ENCODE peak calls at places on chromosomes 4 and X, in nine cellular contexts. One of them, this sample, is unnamed.
A peak's percentile ranks its signal among the peaks of the same experiment; 100 is the strongest.

GRCh38 chr4:1192091-1192492 is 19.7 kb upstream of the SPON2 start:
- DNase-seq in breast epithelium: peak; percentile 83
- DNase-seq in fibroblast of lung: peak; percentile 98
- DNase-seq in CD8-positive, alpha-beta memory T cell: no peak
- DNase-seq in colonic mucosa: peak; percentile 84
- DNase-seq in endothelial cell of umbilical vein: peak; percentile 93
- DNase-seq in HepG2: no peak
- DNase-seq in cardiac muscle cell: no peak
- DNase-seq in OCI-LY7: no peak
- DNase-seq in this sample: no peak

GRCh38 chrX:69025802-69026301 is 139.4 kb downstream of the PJA1 start:
- DNase-seq in breast epithelium: no peak
- DNase-seq in fibroblast of lung: peak; percentile 52
- DNase-seq in CD8-positive, alpha-beta memory T cell: no peak
- DNase-seq in colonic mucosa: no peak
- DNase-seq in endothelial cell of umbilical vein: no peak
- DNase-seq in HepG2: no peak
- DNase-seq in cardiac muscle cell: no peak
- DNase-seq in OCI-LY7: no peak
- DNase-seq in this sample: no peak

GRCh38 chrX:40996886-40997530 is 88.2 kb upstream of the USP9X start:
- DNase-seq in breast epithelium: no peak
- DNase-seq in fibroblast of lung: peak; percentile 85
- DNase-seq in CD8-positive, alpha-beta memory T cell: no peak
- DNase-seq in colonic mucosa: no peak
- DNase-seq in endothelial cell of umbilical vein: peak; percentile 78
- DNase-seq in HepG2: peak; percentile 70
- DNase-seq in cardiac muscle cell: peak; percentile 64
- DNase-seq in OCI-LY7: peak; percentile 76
- DNase-seq in this sample: no peak

GRCh38 chrX:2516612-2517011 is 15.8 kb upstream of the DHRSX start:
- DNase-seq in breast epithelium: no peak
- DNase-seq in fibroblast of lung: no peak
- DNase-seq in CD8-positive, alpha-beta memory T cell: no peak
- DNase-seq in colonic mucosa: no peak
- DNase-seq in endothelial cell of umbilical vein: no peak
- DNase-seq in HepG2: no peak
- DNase-seq in cardiac muscle cell: no peak
- DNase-seq in OCI-LY7: peak; percentile 91
- DNase-seq in this sample: no peak

GRCh38 chrX:150094996-150095395 is 156.7 kb upstream of the EOLA2 start:
- DNase-seq in breast epithelium: no peak
- DNase-seq in fibroblast of lung: no peak
- DNase-seq in CD8-positive, alpha-beta memory T cell: no peak
- DNase-seq in colonic mucosa: no peak
- DNase-seq in endothelial cell of umbilical vein: peak; percentile 5
- DNase-seq in HepG2: no peak
- DNase-seq in cardiac muscle cell: no peak
- DNase-seq in OCI-LY7: no peak
- DNase-seq in this sample: no peak

GRCh38 chr4:143240920-143241319 is 56.2 kb downstream of the USP38 start:
- DNase-seq in breast epithelium: no peak
- DNase-seq in fibroblast of lung: no peak
- DNase-seq in CD8-positive, alpha-beta memory T cell: no peak
- DNase-seq in colonic mucosa: no peak
- DNase-seq in endothelial cell of umbilical vein: no peak
- DNase-seq in HepG2: peak; percentile 20
- DNase-seq in cardiac muscle cell: no peak
- DNase-seq in OCI-LY7: no peak
- DNase-seq in this sample: no peak

GRCh38 chr4:133775881-133776280 is 425.7 kb downstream of the PABPC4L start:
- DNase-seq in breast epithelium: no peak
- DNase-seq in fibroblast of lung: peak; percentile 28
- DNase-seq in CD8-positive, alpha-beta memory T cell: no peak
- DNase-seq in colonic mucosa: no peak
- DNase-seq in endothelial cell of umbilical vein: no peak
- DNase-seq in HepG2: no peak
- DNase-seq in cardiac muscle cell: no peak
- DNase-seq in OCI-LY7: no peak
- DNase-seq in this sample: no peak

GRCh38 chr4:170259631-170260153 is 169.9 kb upstream of the AADAT start:
- DNase-seq in breast epithelium: peak; percentile 75
- DNase-seq in fibroblast of lung: peak; percentile 52
- DNase-seq in CD8-positive, alpha-beta memory T cell: no peak
- DNase-seq in colonic mucosa: peak; percentile 87
- DNase-seq in endothelial cell of umbilical vein: peak; percentile 34
- DNase-seq in HepG2: peak; percentile 92
- DNase-seq in cardiac muscle cell: peak; percentile 97
- DNase-seq in OCI-LY7: peak; percentile 88
- DNase-seq in this sample: no peak

GRCh38 chr4:38464328-38464727 is 199.7 kb upstream of the KLF3 start:
- DNase-seq in breast epithelium: no peak
- DNase-seq in fibroblast of lung: no peak
- DNase-seq in CD8-positive, alpha-beta memory T cell: no peak
- DNase-seq in colonic mucosa: no peak
- DNase-seq in endothelial cell of umbilical vein: no peak
- DNase-seq in HepG2: no peak
- DNase-seq in cardiac muscle cell: no peak
- DNase-seq in OCI-LY7: no peak
- DNase-seq in this sample: no peak

GRCh38 chr4:8414377-8414776 is 26.1 kb downstream of the ACOX3 start:
- DNase-seq in breast epithelium: no peak
- DNase-seq in fibroblast of lung: no peak
- DNase-seq in CD8-positive, alpha-beta memory T cell: peak; percentile 47
- DNase-seq in colonic mucosa: no peak
- DNase-seq in endothelial cell of umbilical vein: no peak
- DNase-seq in HepG2: no peak
- DNase-seq in cardiac muscle cell: no peak
- DNase-seq in OCI-LY7: no peak
- DNase-seq in this sample: peak; percentile 27

GRCh38 chr4:78704981-78705757 is 71.0 kb upstream of the BMP2K start:
- DNase-seq in breast epithelium: no peak
- DNase-seq in fibroblast of lung: peak; percentile 78
- DNase-seq in CD8-positive, alpha-beta memory T cell: no peak
- DNase-seq in colonic mucosa: no peak
- DNase-seq in endothelial cell of umbilical vein: no peak
- DNase-seq in HepG2: peak; percentile 10
- DNase-seq in cardiac muscle cell: no peak
- DNase-seq in OCI-LY7: no peak
- DNase-seq in this sample: no peak

GRCh38 chr4:2535386-2536192 is 858 bp upstream of the FAM193A start:
- DNase-seq in breast epithelium: peak; percentile 35
- DNase-seq in fibroblast of lung: peak; percentile 41
- DNase-seq in CD8-positive, alpha-beta memory T cell: peak; percentile 43
- DNase-seq in colonic mucosa: peak; percentile 45
- DNase-seq in endothelial cell of umbilical vein: no peak
- DNase-seq in HepG2: peak; percentile 42
- DNase-seq in cardiac muscle cell: peak; percentile 53
- DNase-seq in OCI-LY7: peak; percentile 84
- DNase-seq in this sample: peak; percentile 53

GRCh38 chr4:88352062-88352461 is 26.6 kb upstream of the HERC6 start:
- DNase-seq in breast epithelium: no peak
- DNase-seq in fibroblast of lung: peak; percentile 30
- DNase-seq in CD8-positive, alpha-beta memory T cell: no peak
- DNase-seq in colonic mucosa: no peak
- DNase-seq in endothelial cell of umbilical vein: no peak
- DNase-seq in HepG2: no peak
- DNase-seq in cardiac muscle cell: no peak
- DNase-seq in OCI-LY7: no peak
- DNase-seq in this sample: no peak

GRCh38 chrX:129779747-129780146 is at the start of gene SASH3:
- DNase-seq in breast epithelium: no peak
- DNase-seq in fibroblast of lung: no peak
- DNase-seq in CD8-positive, alpha-beta memory T cell: peak; percentile 67
- DNase-seq in colonic mucosa: no peak
- DNase-seq in endothelial cell of umbilical vein: no peak
- DNase-seq in HepG2: no peak
- DNase-seq in cardiac muscle cell: no peak
- DNase-seq in OCI-LY7: peak; percentile 86
- DNase-seq in this sample: peak; percentile 64
- H3K4me1 ChIP-seq in breast epithelium: no peaks in the 10 kb centered on the region
- H3K4me1 ChIP-seq in fibroblast of lung: no peaks in the 10 kb centered on the region
- H3K4me1 ChIP-seq in CD8-positive, alpha-beta memory T cell: peaks cover 65% of the 10 kb centered on the region
- H3K4me1 ChIP-seq in colonic mucosa: no peaks in the 10 kb centered on the region
- H3K4me1 ChIP-seq in endothelial cell of umbilical vein: peaks cover 14% of the 10 kb centered on the region
- H3K4me1 ChIP-seq in HepG2: peaks cover 26% of the 10 kb centered on the region
- H3K4me1 ChIP-seq in cardiac muscle cell: no peaks in the 10 kb centered on the region
- H3K4me1 ChIP-seq in OCI-LY7: peaks cover 70% of the 10 kb centered on the region
- H3K4me1 ChIP-seq in this sample: peaks cover 65% of the 10 kb centered on the region

GRCh38 chrX:140505421-140506337 is 810 bp upstream of the SOX3 start:
- DNase-seq in breast epithelium: no peak
- DNase-seq in fibroblast of lung: no peak
- DNase-seq in CD8-positive, alpha-beta memory T cell: no peak
- DNase-seq in colonic mucosa: no peak
- DNase-seq in endothelial cell of umbilical vein: no peak
- DNase-seq in HepG2: no peak
- DNase-seq in cardiac muscle cell: no peak
- DNase-seq in OCI-LY7: no peak
- DNase-seq in this sample: no peak

GRCh38 chrX:140509468-140510305 is 4.8 kb upstream of the SOX3 start:
- DNase-seq in breast epithelium: no peak
- DNase-seq in fibroblast of lung: no peak
- DNase-seq in CD8-positive, alpha-beta memory T cell: no peak
- DNase-seq in colonic mucosa: no peak
- DNase-seq in endothelial cell of umbilical vein: no peak
- DNase-seq in HepG2: no peak
- DNase-seq in cardiac muscle cell: no peak
- DNase-seq in OCI-LY7: no peak
- DNase-seq in this sample: no peak

GRCh38 chrX:140507982-140508305 is 3.1 kb upstream of the SOX3 start:
- DNase-seq in breast epithelium: no peak
- DNase-seq in fibroblast of lung: no peak
- DNase-seq in CD8-positive, alpha-beta memory T cell: no peak
- DNase-seq in colonic mucosa: no peak
- DNase-seq in endothelial cell of umbilical vein: no peak
- DNase-seq in HepG2: no peak
- DNase-seq in cardiac muscle cell: peak; percentile 64
- DNase-seq in OCI-LY7: no peak
- DNase-seq in this sample: no peak

GRCh38 chrX:140508958-140509357 is 4.1 kb upstream of the SOX3 start:
- DNase-seq in breast epithelium: no peak
- DNase-seq in fibroblast of lung: no peak
- DNase-seq in CD8-positive, alpha-beta memory T cell: no peak
- DNase-seq in colonic mucosa: no peak
- DNase-seq in endothelial cell of umbilical vein: no peak
- DNase-seq in HepG2: no peak
- DNase-seq in cardiac muscle cell: no peak
- DNase-seq in OCI-LY7: no peak
- DNase-seq in this sample: no peak

DNA sequence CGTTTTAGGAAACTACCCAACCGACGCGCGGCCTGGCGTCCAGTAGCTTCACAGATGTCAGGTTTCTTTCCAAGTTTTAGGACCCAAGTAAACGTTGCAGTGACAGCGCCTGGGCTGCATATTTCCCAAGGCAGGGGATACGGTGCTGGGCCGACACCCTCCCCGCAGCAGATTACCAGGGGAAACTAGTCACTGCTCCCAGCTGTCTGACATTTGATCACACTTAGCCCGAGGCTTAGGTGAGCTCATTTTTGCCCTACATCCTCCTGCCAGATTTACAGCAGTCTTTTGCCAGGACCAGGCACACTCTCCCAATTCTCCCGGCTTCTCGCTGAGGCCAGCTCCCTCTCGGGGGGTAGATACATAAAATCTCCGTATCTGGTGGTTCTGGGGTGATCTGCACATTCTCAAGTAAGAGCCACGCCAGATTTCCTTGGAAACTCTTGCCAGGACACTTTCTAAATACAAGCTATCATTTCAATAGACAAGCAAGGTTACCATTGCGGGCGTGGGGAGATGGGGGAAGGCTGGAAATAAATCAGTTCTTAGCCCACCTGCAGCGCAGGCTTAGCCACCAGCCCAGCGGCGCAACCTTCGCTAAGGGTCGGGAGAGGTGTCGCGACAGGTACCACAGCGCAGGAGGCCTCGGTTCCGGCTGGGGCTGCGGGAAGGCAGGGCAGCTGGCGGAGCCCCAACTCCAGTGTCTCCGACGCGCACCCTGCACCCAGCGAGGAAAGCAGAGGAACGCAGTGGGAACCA is 2.5 kb upstream of the SOX3 start:
- DNase-seq in breast epithelium: no peak
- DNase-seq in fibroblast of lung: no peak
- DNase-seq in CD8-positive, alpha-beta memory T cell: no peak
- DNase-seq in colonic mucosa: no peak
- DNase-seq in endothelial cell of umbilical vein: no peak
- DNase-seq in HepG2: no peak
- DNase-seq in cardiac muscle cell: no peak
- DNase-seq in OCI-LY7: no peak
- DNase-seq in this sample: no peak
- H3K4me3 ChIP-seq in breast epithelium: no peak overlapping the region
- H3K4me3 ChIP-seq in fibroblast of lung: no peak overlapping the region
- H3K4me3 ChIP-seq in CD8-positive, alpha-beta memory T cell: no peak overlapping the region
- H3K4me3 ChIP-seq in colonic mucosa: no peak overlapping the region
- H3K4me3 ChIP-seq in endothelial cell of umbilical vein: no peak overlapping the region
- H3K4me3 ChIP-seq in HepG2: no peak overlapping the region
- H3K4me3 ChIP-seq in cardiac muscle cell: no peak overlapping the region
- H3K4me3 ChIP-seq in OCI-LY7: no peak overlapping the region
- H3K4me3 ChIP-seq in this sample: no peak overlapping the region

DNA sequence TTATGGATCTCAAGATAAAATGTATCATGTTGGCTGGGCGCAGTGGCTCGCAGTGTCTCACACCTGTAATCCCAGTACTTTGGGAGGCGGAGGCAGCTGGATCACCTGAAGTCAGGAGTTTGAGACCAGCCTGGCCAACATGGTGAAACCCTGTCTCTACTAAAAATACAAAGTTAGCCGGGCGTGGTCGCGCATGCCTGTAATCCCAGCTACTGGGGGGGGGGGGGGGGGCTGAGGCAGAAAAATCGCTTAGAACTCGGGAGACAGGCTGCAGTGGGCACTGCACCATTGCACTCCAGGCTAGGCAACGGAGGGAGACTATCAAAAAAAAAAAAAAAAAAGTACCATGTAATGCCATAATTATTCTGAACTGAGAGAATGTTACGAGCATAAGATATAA is 2.1 kb downstream of the RBMX start:
- DNase-seq in breast epithelium: no peak
- DNase-seq in fibroblast of lung: no peak
- DNase-seq in CD8-positive, alpha-beta memory T cell: no peak
- DNase-seq in colonic mucosa: no peak
- DNase-seq in endothelial cell of umbilical vein: no peak
- DNase-seq in HepG2: no peak
- DNase-seq in cardiac muscle cell: no peak
- DNase-seq in OCI-LY7: no peak
- DNase-seq in this sample: no peak
- H3K9me3 ChIP-seq in breast epithelium: no peaks in the 10 kb centered on the region
- H3K9me3 ChIP-seq in fibroblast of lung: no peaks in the 10 kb centered on the region
- H3K9me3 ChIP-seq in CD8-positive, alpha-beta memory T cell: no peaks in the 10 kb centered on the region
- H3K9me3 ChIP-seq in colonic mucosa: no peaks in the 10 kb centered on the region
- H3K9me3 ChIP-seq in endothelial cell of umbilical vein: no peaks in the 10 kb centered on the region
- H3K9me3 ChIP-seq in HepG2: no peaks in the 10 kb centered on the region
- H3K9me3 ChIP-seq in cardiac muscle cell: no peaks in the 10 kb centered on the region
- H3K9me3 ChIP-seq in OCI-LY7: no peaks in the 10 kb centered on the region
- H3K9me3 ChIP-seq in this sample: no peaks in the 10 kb centered on the region

DNA sequence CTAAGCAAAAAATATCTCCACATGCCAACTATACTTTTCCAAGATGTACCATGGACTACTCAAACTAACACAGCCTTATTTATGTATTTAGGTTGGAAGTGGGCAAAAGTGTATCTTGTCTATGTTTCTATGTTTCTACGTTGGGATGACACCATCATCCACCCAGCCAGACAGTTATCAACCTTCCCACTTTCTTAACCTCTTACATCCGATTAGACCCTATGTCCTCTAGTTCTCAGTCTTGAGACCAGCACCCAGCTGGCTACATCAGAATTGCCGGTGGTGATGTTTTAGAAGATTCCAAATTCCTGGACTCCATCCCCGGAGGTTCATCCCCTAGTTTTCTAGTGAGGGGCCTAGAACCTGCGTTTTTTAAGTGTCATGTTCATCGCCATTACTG is 1.0 kb upstream of the AASDH start:
- DNase-seq in breast epithelium: no peak
- DNase-seq in fibroblast of lung: no peak
- DNase-seq in CD8-positive, alpha-beta memory T cell: no peak
- DNase-seq in colonic mucosa: no peak
- DNase-seq in endothelial cell of umbilical vein: peak; percentile 16
- DNase-seq in HepG2: no peak
- DNase-seq in cardiac muscle cell: no peak
- DNase-seq in OCI-LY7: peak; percentile 10
- DNase-seq in this sample: no peak
- H3K4me1 ChIP-seq in breast epithelium: peaks cover 3% of the 10 kb centered on the region
- H3K4me1 ChIP-seq in fibroblast of lung: no peaks in the 10 kb centered on the region
- H3K4me1 ChIP-seq in CD8-positive, alpha-beta memory T cell: peaks cover 24% of the 10 kb centered on the region
- H3K4me1 ChIP-seq in colonic mucosa: peaks cover 3% of the 10 kb centered on the region
- H3K4me1 ChIP-seq in endothelial cell of umbilical vein: peaks cover 13% of the 10 kb centered on the region
- H3K4me1 ChIP-seq in HepG2: peaks cover 28% of the 10 kb centered on the region
- H3K4me1 ChIP-seq in cardiac muscle cell: peaks cover 6% of the 10 kb centered on the region
- H3K4me1 ChIP-seq in OCI-LY7: peaks cover 22% of the 10 kb centered on the region
- H3K4me1 ChIP-seq in this sample: peaks cover 21% of the 10 kb centered on the region